ENCODE peak calls at places on chromosomes 16 and 17, in seven cellular contexts. One of them, this sample, is unnamed.

GRCh38 chr17:47239663-47240374 is 13.8 kb upstream of the ITGB3 start:
- DNase-seq in fibroblast of villous mesenchyme: peak
- DNase-seq in neural progenitor cell: no peak
- DNase-seq in A549: peak
- DNase-seq in GM12865: peak
- DNase-seq in uterus: peak
- DNase-seq in fibroblast of pulmonary artery: peak
- DNase-seq in this sample: peak

GRCh38 chr16:89759742-89760366 is 38.5 kb downstream of the ZNF276 start:
- DNase-seq in fibroblast of villous mesenchyme: no peak
- DNase-seq in neural progenitor cell: no peak
- DNase-seq in A549: no peak
- DNase-seq in GM12865: no peak
- DNase-seq in uterus: no peak
- DNase-seq in fibroblast of pulmonary artery: no peak
- DNase-seq in this sample: no peak

GRCh38 chr16:29784901-29785500 is 5.5 kb upstream of the KIF22 start:
- DNase-seq in fibroblast of villous mesenchyme: peak
- DNase-seq in neural progenitor cell: peak
- DNase-seq in A549: peak
- DNase-seq in GM12865: peak
- DNase-seq in uterus: peak
- DNase-seq in fibroblast of pulmonary artery: peak
- DNase-seq in this sample: no peak

GRCh38 chr16:71929048-71929447 is 33.7 kb downstream of the IST1 start:
- DNase-seq in fibroblast of villous mesenchyme: peak
- DNase-seq in neural progenitor cell: no peak
- DNase-seq in A549: no peak
- DNase-seq in GM12865: no peak
- DNase-seq in uterus: no peak
- DNase-seq in fibroblast of pulmonary artery: peak
- DNase-seq in this sample: peak

GRCh38 chr17:3913531-3914318 is 2.5 kb downstream of the P2RX1 start:
- DNase-seq in fibroblast of villous mesenchyme: peak
- DNase-seq in neural progenitor cell: peak
- DNase-seq in A549: peak
- DNase-seq in GM12865: peak
- DNase-seq in uterus: peak
- DNase-seq in fibroblast of pulmonary artery: peak
- DNase-seq in this sample: no peak

GRCh38 chr17:56593741-56594527 is 435 bp downstream of the NOG start:
- DNase-seq in fibroblast of villous mesenchyme: peak
- DNase-seq in neural progenitor cell: peak
- DNase-seq in A549: no peak
- DNase-seq in GM12865: peak
- DNase-seq in uterus: no peak
- DNase-seq in fibroblast of pulmonary artery: peak
- DNase-seq in this sample: no peak

GRCh38 chr17:18859256-18859655 is 1.3 kb downstream of the PRPSAP2 start:
- DNase-seq in fibroblast of villous mesenchyme: peak
- DNase-seq in neural progenitor cell: peak
- DNase-seq in A549: no peak
- DNase-seq in GM12865: peak
- DNase-seq in uterus: peak
- DNase-seq in fibroblast of pulmonary artery: peak
- DNase-seq in this sample: no peak

GRCh38 chr17:50386451-50386994 is 10.8 kb downstream of the LRRC59 start:
- DNase-seq in fibroblast of villous mesenchyme: no peak
- DNase-seq in neural progenitor cell: no peak
- DNase-seq in A549: no peak
- DNase-seq in GM12865: no peak
- DNase-seq in uterus: no peak
- DNase-seq in fibroblast of pulmonary artery: no peak
- DNase-seq in this sample: no peak

GRCh38 chr16:21603920-21604319 is 4.5 kb downstream of the METTL9 start:
- DNase-seq in fibroblast of villous mesenchyme: no peak
- DNase-seq in neural progenitor cell: peak
- DNase-seq in A549: no peak
- DNase-seq in GM12865: no peak
- DNase-seq in uterus: no peak
- DNase-seq in fibroblast of pulmonary artery: peak
- DNase-seq in this sample: no peak

GRCh38 chr16:87206646-87207451 is 110.3 kb downstream of the C16orf95 start:
- DNase-seq in fibroblast of villous mesenchyme: peak
- DNase-seq in neural progenitor cell: no peak
- DNase-seq in A549: peak
- DNase-seq in GM12865: no peak
- DNase-seq in uterus: no peak
- DNase-seq in fibroblast of pulmonary artery: peak
- DNase-seq in this sample: no peak

GRCh38 chr16:84020353-84020752 is 22.2 kb downstream of the SLC38A8 start:
- DNase-seq in fibroblast of villous mesenchyme: no peak
- DNase-seq in neural progenitor cell: no peak
- DNase-seq in A549: no peak
- DNase-seq in GM12865: no peak
- DNase-seq in uterus: no peak
- DNase-seq in fibroblast of pulmonary artery: no peak
- DNase-seq in this sample: no peak

GRCh38 chr17:3827124-3827773 is 18.8 kb downstream of the NCBP3 start:
- DNase-seq in fibroblast of villous mesenchyme: peak
- DNase-seq in neural progenitor cell: peak
- DNase-seq in A549: peak
- DNase-seq in GM12865: peak
- DNase-seq in uterus: peak
- DNase-seq in fibroblast of pulmonary artery: peak
- DNase-seq in this sample: no peak

GRCh38 chr16:67137605-67138004 is 13.2 kb downstream of the B3GNT9 start:
- DNase-seq in fibroblast of villous mesenchyme: peak
- DNase-seq in neural progenitor cell: no peak
- DNase-seq in A549: no peak
- DNase-seq in GM12865: no peak
- DNase-seq in uterus: no peak
- DNase-seq in fibroblast of pulmonary artery: peak
- DNase-seq in this sample: no peak

GRCh38 chr17:80847506-80848230 is 144.0 kb upstream of the CHMP6 start:
- DNase-seq in fibroblast of villous mesenchyme: no peak
- DNase-seq in neural progenitor cell: no peak
- DNase-seq in A549: no peak
- DNase-seq in GM12865: no peak
- DNase-seq in uterus: no peak
- DNase-seq in fibroblast of pulmonary artery: no peak
- DNase-seq in this sample: no peak

GRCh38 chr16:86530251-86531192 is 20.2 kb downstream of the FOXF1 start:
- DNase-seq in fibroblast of villous mesenchyme: no peak
- DNase-seq in neural progenitor cell: no peak
- DNase-seq in A549: no peak
- DNase-seq in GM12865: no peak
- DNase-seq in uterus: no peak
- DNase-seq in fibroblast of pulmonary artery: no peak
- DNase-seq in this sample: no peak

GRCh38 chr17:8649157-8650118 is 18.9 kb upstream of the MYH10 start:
- DNase-seq in fibroblast of villous mesenchyme: peak
- DNase-seq in neural progenitor cell: no peak
- DNase-seq in A549: no peak
- DNase-seq in GM12865: no peak
- DNase-seq in uterus: peak
- DNase-seq in fibroblast of pulmonary artery: peak
- DNase-seq in this sample: peak

GRCh38 chr17:42028791-42029127 is 8.9 kb downstream of the NKIRAS2 start:
- DNase-seq in fibroblast of villous mesenchyme: no peak
- DNase-seq in neural progenitor cell: no peak
- DNase-seq in A549: no peak
- DNase-seq in GM12865: no peak
- DNase-seq in uterus: no peak
- DNase-seq in fibroblast of pulmonary artery: no peak
- DNase-seq in this sample: no peak

GRCh38 chr17:42027540-42027889 is 7.6 kb downstream of the NKIRAS2 start:
- DNase-seq in fibroblast of villous mesenchyme: no peak
- DNase-seq in neural progenitor cell: no peak
- DNase-seq in A549: no peak
- DNase-seq in GM12865: no peak
- DNase-seq in uterus: no peak
- DNase-seq in fibroblast of pulmonary artery: no peak
- DNase-seq in this sample: no peak

GRCh38 chr17:42025191-42025579 is 5.3 kb downstream of the NKIRAS2 start:
- DNase-seq in fibroblast of villous mesenchyme: no peak
- DNase-seq in neural progenitor cell: no peak
- DNase-seq in A549: no peak
- DNase-seq in GM12865: no peak
- DNase-seq in uterus: no peak
- DNase-seq in fibroblast of pulmonary artery: no peak
- DNase-seq in this sample: no peak

GRCh38 chr17:42026821-42027539 is 7.1 kb downstream of the NKIRAS2 start:
- DNase-seq in fibroblast of villous mesenchyme: no peak
- DNase-seq in neural progenitor cell: peak
- DNase-seq in A549: no peak
- DNase-seq in GM12865: no peak
- DNase-seq in uterus: no peak
- DNase-seq in fibroblast of pulmonary artery: no peak
- DNase-seq in this sample: no peak

GRCh38 chr17:42027961-42028790 is 8.3 kb downstream of the NKIRAS2 start:
- DNase-seq in fibroblast of villous mesenchyme: no peak
- DNase-seq in neural progenitor cell: peak
- DNase-seq in A549: peak
- DNase-seq in GM12865: no peak
- DNase-seq in uterus: no peak
- DNase-seq in fibroblast of pulmonary artery: peak
- DNase-seq in this sample: no peak
- TF ChIP-seq CTCF in fibroblast of villous mesenchyme: peak
- TF ChIP-seq CTCF in neural progenitor cell: peak
- TF ChIP-seq CTCF in A549: peak
- TF ChIP-seq CTCF in GM12865: no peak
- TF ChIP-seq CTCF in uterus: no peak
- TF ChIP-seq CTCF in fibroblast of pulmonary artery: peak
- TF ChIP-seq CTCF in this sample: peak

DNA sequence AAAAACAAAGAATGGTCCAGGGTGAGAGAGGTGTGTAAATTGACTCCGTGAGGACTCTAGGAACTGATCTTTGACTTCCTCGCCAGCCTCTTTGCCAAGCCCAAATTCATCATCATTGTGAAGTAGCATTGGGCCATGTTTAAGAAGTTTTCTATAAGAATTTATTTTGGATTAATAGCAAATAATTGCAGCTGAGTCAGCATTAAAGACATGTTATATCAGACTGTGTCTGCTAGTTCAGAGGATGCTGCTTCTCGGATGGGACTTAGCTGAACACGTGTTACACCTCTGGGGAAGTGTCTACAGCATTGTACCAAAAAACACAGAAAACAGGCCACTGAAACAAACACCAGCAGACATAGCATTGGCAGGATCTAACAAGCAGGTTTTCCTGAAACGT is 366.6 kb downstream of the CDH13 start:
- DNase-seq in fibroblast of villous mesenchyme: no peak
- DNase-seq in neural progenitor cell: no peak
- DNase-seq in A549: no peak
- DNase-seq in GM12865: no peak
- DNase-seq in uterus: no peak
- DNase-seq in fibroblast of pulmonary artery: no peak
- DNase-seq in this sample: no peak
- H3K4me3 ChIP-seq in fibroblast of villous mesenchyme: no peak
- H3K4me3 ChIP-seq in neural progenitor cell: no peak
- H3K4me3 ChIP-seq in A549: no peak
- H3K4me3 ChIP-seq in GM12865: no peak
- H3K4me3 ChIP-seq in uterus: no peak
- H3K4me3 ChIP-seq in fibroblast of pulmonary artery: no peak
- H3K4me3 ChIP-seq in this sample: no peak

DNA sequence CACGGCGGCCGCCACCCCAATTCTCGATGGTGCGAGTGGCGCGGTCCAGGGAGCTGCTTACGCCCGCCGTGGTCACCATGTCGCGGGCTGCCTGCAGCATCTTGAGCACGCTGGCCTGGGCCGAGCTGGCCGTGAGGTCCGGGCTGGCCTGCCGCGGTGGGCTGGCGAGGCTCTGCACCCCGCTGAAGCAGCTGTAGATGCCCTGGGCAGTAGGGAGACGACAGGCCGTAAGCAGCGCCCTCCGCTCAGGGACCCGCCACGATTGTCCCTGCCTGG is 16.4 kb downstream of the GRIN2C start:
- DNase-seq in fibroblast of villous mesenchyme: no peak
- DNase-seq in neural progenitor cell: peak
- DNase-seq in A549: no peak
- DNase-seq in GM12865: no peak
- DNase-seq in uterus: no peak
- DNase-seq in fibroblast of pulmonary artery: no peak
- DNase-seq in this sample: no peak
- TF ChIP-seq CTCF in fibroblast of villous mesenchyme: no peak
- TF ChIP-seq CTCF in neural progenitor cell: no peak
- TF ChIP-seq CTCF in A549: no peak
- TF ChIP-seq CTCF in GM12865: no peak
- TF ChIP-seq CTCF in uterus: no peak
- TF ChIP-seq CTCF in fibroblast of pulmonary artery: no peak
- TF ChIP-seq CTCF in this sample: no peak

GRCh38 chr17:7179317-7180254 is at the start of gene ASGR1:
- DNase-seq in fibroblast of villous mesenchyme: no peak
- DNase-seq in neural progenitor cell: no peak
- DNase-seq in A549: no peak
- DNase-seq in GM12865: no peak
- DNase-seq in uterus: no peak
- DNase-seq in fibroblast of pulmonary artery: no peak
- DNase-seq in this sample: no peak
- H3K4me3 ChIP-seq in fibroblast of villous mesenchyme: no peak
- H3K4me3 ChIP-seq in neural progenitor cell: peak
- H3K4me3 ChIP-seq in A549: peak
- H3K4me3 ChIP-seq in GM12865: no peak
- H3K4me3 ChIP-seq in uterus: no peak
- H3K4me3 ChIP-seq in fibroblast of pulmonary artery: peak
- H3K4me3 ChIP-seq in this sample: peak

This sample was measured in AG04449.